ENCODE peak calls at places on chromosomes 16 and 17, in four cellular contexts. A, D, E and J are unnamed samples.
A peak's percentile ranks its signal among the peaks of the same experiment; 100 is the strongest.

GRCh38 chr17:67461876-67462275 is 84.8 kb downstream of the PITPNC1 start:
- DNase-seq in E (no peak), A (no peak), D (no peak), J (no peak)

GRCh38 chr17:29747660-29748059 is 124.9 kb upstream of the CORO6 start:
- DNase-seq in E (no peak), A (no peak), D (no peak), J (no peak)

GRCh38 chr17:50184611-50185398 is 16.6 kb downstream of the COL1A1 start:
- DNase-seq in D (no peak), A (no peak), E (no peak), J (peak; percentile 74)

GRCh38 chr17:78131172-78132085 is 858 bp downstream of the TMC8 start:
- DNase-seq in A (no peak), E (no peak), D (no peak), J (no peak)

GRCh38 chr17:42682400-42683384 is at the start of gene CNTNAP1:
- DNase-seq in A (peak; percentile 56), E (no peak), D (no peak), J (peak; percentile 76)

GRCh38 chr16:929227-929669 is 41.5 kb downstream of the LMF1 start:
- DNase-seq in D (no peak), E (no peak), A (no peak), J (no peak)

GRCh38 chr16:79267781-79268180 is 332.8 kb downstream of the MAF start:
- DNase-seq in A (no peak), D (no peak), E (no peak), J (no peak)

GRCh38 chr17:72651988-72652387 is 440.5 kb downstream of the SLC39A11 start:
- DNase-seq in D (no peak), A (no peak), E (no peak), J (no peak)

GRCh38 chr16:85360323-85361277 is 248.3 kb upstream of the CIBAR2 start:
- DNase-seq in A (no peak), D (no peak), E (no peak), J (no peak)

GRCh38 chr17:46818319-46818928 is at the start of gene WNT3:
- DNase-seq in D (no peak), A (no peak), E (no peak), J (peak; percentile 54)

GRCh38 chr17:76420356-76421053 is 32.4 kb downstream of the UBE2O start:
- DNase-seq in E (no peak), A (no peak), D (no peak), J (no peak)

GRCh38 chr16:73217654-73218053 is 169.7 kb upstream of the ZFHX3 start:
- DNase-seq in E (no peak), D (no peak), A (no peak), J (peak; percentile 21)

GRCh38 chr16:28876973-28877641 is 1.2 kb upstream of the ATP2A1 start:
- DNase-seq in D (no peak), A (no peak), E (no peak), J (peak; percentile 79)

GRCh38 chr16:28874406-28874805 is 3.9 kb upstream of the ATP2A1 start:
- DNase-seq in E (no peak), D (no peak), A (no peak), J (no peak)

GRCh38 chr16:28873543-28874201 is 4.6 kb upstream of the ATP2A1 start:
- DNase-seq in E (no peak), D (no peak), A (no peak), J (peak; percentile 51)

GRCh38 chr16:28876016-28876659 is 2.1 kb upstream of the ATP2A1 start:
- DNase-seq in D (no peak), E (no peak), A (no peak), J (no peak)

DNA sequence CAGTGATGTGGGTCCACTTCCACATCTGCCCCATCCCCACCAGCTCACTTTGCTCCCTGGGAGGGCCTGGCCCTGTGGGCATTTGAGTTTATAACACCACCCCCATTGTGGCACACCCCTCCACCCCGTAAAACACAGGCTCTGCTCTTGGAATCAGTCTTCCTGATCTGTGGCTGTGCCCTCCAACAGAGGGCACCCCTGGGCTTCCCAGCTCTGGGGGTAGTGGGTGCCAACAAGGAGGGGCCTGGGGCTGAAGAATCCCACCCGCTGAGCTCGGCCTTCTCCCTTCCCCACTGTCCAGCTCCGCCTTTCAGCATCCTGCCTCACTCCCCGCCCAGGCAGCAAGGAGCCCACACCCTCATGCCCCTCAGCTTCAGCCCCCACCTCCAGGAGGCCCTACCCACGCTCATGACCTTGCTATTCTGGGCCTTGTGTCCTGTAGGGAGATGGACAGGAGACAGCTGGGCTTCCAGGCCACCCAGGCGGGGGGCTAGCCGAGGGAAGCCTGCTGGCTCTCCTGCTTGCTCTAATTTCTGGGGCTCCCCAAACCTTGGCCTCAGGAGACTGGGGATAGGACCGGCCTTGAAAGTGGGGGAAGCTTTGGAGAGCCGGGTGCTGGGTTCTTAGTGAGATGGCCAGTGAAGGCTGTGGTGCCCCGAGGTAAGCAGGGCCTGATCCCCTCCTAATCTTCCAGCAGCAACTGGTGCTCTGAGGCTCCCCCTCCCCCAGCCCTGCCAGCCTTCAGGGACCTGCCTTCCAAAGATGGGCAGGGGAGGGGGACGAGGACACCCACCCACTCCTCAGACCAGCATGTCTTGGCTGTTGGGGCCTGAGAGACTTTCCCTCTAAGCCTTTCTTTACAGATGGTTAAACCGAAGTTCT is 2.9 kb upstream of the ATP2A1 start:
- DNase-seq in D (no peak), A (peak; percentile 32), E (no peak), J (no peak)
- TF ChIP-seq CTCF in D (no peak), A (peak; percentile 36), E (peak; percentile 1), J (no peak)

GRCh38 chr17:55965051-55965450 is 188.2 kb upstream of the ANKFN1 start:
- DNase-seq in E (no peak), D (no peak), A (peak; percentile 6), J (peak; percentile 8)

GRCh38 chr17:55959756-55960155 is 193.5 kb upstream of the ANKFN1 start:
- DNase-seq in A (no peak), E (no peak), D (no peak), J (peak; percentile 77)

GRCh38 chr17:55964191-55964590 is 189.1 kb upstream of the ANKFN1 start:
- DNase-seq in E (no peak), A (no peak), D (no peak), J (no peak)

DNA sequence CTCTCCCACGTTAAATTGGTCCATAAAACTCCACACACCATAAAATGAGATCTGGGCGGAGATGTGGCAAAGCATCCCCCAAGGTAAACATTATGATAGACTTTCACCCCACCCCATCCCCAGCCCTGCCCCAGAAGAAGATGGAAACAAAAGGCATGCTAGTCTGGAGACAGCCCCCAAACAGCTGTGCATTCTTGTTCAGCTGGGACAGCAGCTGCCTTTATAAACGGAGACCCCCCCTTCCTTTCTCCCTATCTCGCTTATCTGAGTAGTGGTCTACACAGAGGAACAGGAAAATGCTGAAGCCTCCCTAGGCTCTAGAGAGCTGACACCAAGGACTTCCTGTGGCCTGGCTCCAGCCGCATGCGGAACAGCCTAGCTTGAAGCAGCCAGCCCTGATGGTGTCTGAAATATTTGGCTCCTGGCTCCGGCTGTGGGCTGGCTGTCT is 190.3 kb upstream of the ANKFN1 start:
- DNase-seq in E (no peak), D (no peak), A (no peak), J (no peak)
- TF ChIP-seq MAX in E (no peak), D (no peak), A (no peak), J (no peak)

GRCh38 chr16:22222998-22223397 is 16.9 kb downstream of the EEF2K start:
- DNase-seq in E (no peak), D (no peak), A (no peak), J (no peak)
- TF ChIP-seq CTCF in E (no peak), D (no peak), A (no peak), J (no peak)

GRCh38 chr17:64393000-64393402 is 2.3 kb upstream of the PECAM1 start:
- DNase-seq in D (no peak), E (no peak), A (no peak), J (no peak)
- TF ChIP-seq MAX in D (no peak), E (no peak), A (no peak), J (no peak)

GRCh38 chr17:57916925-57917858 is 38.0 kb downstream of the CUEDC1 start:
- DNase-seq in D (no peak), E (peak; percentile 48), A (peak; percentile 63), J (peak; percentile 44)
- TF ChIP-seq CTCF in D (no peak), E (peak; percentile 24), A (peak; percentile 28), J (peak; percentile 2)

GRCh38 chr16:26818393-26818792 is 248.3 kb upstream of the C16orf82 start:
- DNase-seq in A (no peak), E (no peak), D (no peak), J (no peak)
- TF ChIP-seq MAX in A (no peak), E (no peak), D (no peak), J (no peak)

GRCh38 chr16:54816471-54816870 is 114.2 kb upstream of the IRX5 start:
- DNase-seq in D (no peak), A (no peak), E (no peak), J (peak; percentile 77)

GRCh38 chr16:54815177-54815576 is 115.5 kb upstream of the IRX5 start:
- DNase-seq in E (no peak), A (no peak), D (no peak), J (no peak)

GRCh38 chr16:54817940-54818574 is 112.6 kb upstream of the IRX5 start:
- DNase-seq in E (no peak), A (no peak), D (no peak), J (peak; percentile 23)

GRCh38 chr16:54813778-54814177 is 116.9 kb upstream of the IRX5 start:
- DNase-seq in D (no peak), E (no peak), A (no peak), J (no peak)

GRCh38 chr16:54817432-54817831 is 113.2 kb upstream of the IRX5 start:
- DNase-seq in D (no peak), E (no peak), A (peak; percentile 42), J (peak; percentile 60)
- TF ChIP-seq CTCF in D (peak; percentile 46), E (peak; percentile 37), A (no peak), J (peak; percentile 32)

GRCh38 chr17:80998388-80999223 is 7.0 kb downstream of the CHMP6 start:
- DNase-seq in A (no peak), E (no peak), D (no peak), J (no peak)
- TF ChIP-seq MAX in A (no peak), E (no peak), D (no peak), J (no peak)

DNA sequence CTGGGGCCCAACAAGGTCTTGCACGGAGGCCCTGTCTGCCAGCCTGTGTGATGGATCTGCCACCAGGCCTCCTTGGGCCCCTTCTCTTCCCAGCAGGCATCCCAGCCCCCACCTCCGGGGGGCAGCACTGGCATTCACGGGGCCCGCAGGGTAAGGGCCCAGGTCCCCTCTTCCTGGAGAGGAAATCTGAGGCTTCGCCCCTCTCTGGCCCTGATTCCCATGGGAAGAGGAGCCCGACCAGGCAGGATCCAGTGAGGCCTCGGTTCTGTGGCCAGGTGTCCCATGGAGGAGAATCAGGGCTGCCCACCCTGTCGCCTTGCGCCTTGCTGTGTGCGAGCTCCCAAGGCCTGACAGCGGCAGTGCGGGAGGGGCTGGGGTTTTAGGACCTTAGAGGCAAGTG is 48.4 kb downstream of the PDPK1 start:
- DNase-seq in D (no peak), E (no peak), A (no peak), J (no peak)
- TF ChIP-seq CTCF in D (peak; percentile 73), E (peak; percentile 47), A (no peak), J (peak; percentile 32)